ENCODE peak calls at places on chromosome 22, in four cellular contexts. I is K562, N is SK-N-SH, S is GM12878. V is an unnamed sample.

GRCh38 chr22:40423246-40423753 is 52.9 kb downstream of the SGSM3 start:
- DNase-seq in I (no peak), N (no peak), S (no peak), V (no peak)

GRCh38 chr22:34068011-34068410 is 147.7 kb upstream of the LARGE1 start:
- DNase-seq in I (no peak), N (no peak), S (no peak), V (no peak)

GRCh38 chr22:35749808-35750207 is 32.1 kb downstream of the APOL5 start:
- DNase-seq in I (no peak), N (no peak), S (peak), V (no peak)

GRCh38 chr22:26671317-26672059 is 14.1 kb downstream of the MIAT start:
- DNase-seq in I (no peak), N (no peak), S (peak), V (no peak)

GRCh38 chr22:45923812-45924211 is 53.1 kb downstream of the WNT7B start:
- DNase-seq in I (no peak), N (no peak), S (no peak), V (no peak)

GRCh38 chr22:47918936-47919505 is 1156.6 kb downstream of the TBC1D22A start:
- DNase-seq in I (no peak), N (no peak), S (no peak), V (no peak)

GRCh38 chr22:49962751-49963646 is 2.4 kb downstream of the PIM3 start:
- DNase-seq in I (no peak), N (no peak), S (no peak), V (no peak)

GRCh38 chr22:36660510-36660840 is 43.1 kb downstream of the CACNG2 start:
- DNase-seq in I (no peak), N (no peak), S (no peak), V (no peak)

GRCh38 chr22:19810381-19811141 is 44.1 kb downstream of the GNB1L start:
- DNase-seq in I (no peak), N (peak), S (no peak), V (no peak)

GRCh38 chr22:31089101-31090100 is 8.3 kb downstream of the SMTN start:
- DNase-seq in I (peak), N (peak), S (no peak), V (no peak)

GRCh38 chr22:19228174-19228573 is 49.6 kb upstream of the SLC25A1 start:
- DNase-seq in I (no peak), N (no peak), S (no peak), V (no peak)

GRCh38 chr22:46997311-46997970 is 235.0 kb downstream of the TBC1D22A start:
- DNase-seq in I (no peak), N (no peak), S (no peak), V (no peak)

GRCh38 chr22:26516503-26516902 is 4.2 kb upstream of the TFIP11 start:
- DNase-seq in I (no peak), N (no peak), S (no peak), V (no peak)

GRCh38 chr22:46679711-46680269 is 58.3 kb downstream of the CERK start:
- DNase-seq in I (no peak), N (no peak), S (no peak), V (no peak)

GRCh38 chr22:24185001-24185500 is 3.8 kb downstream of the SUSD2 start:
- DNase-seq in I (no peak), N (peak), S (no peak), V (no peak)

GRCh38 chr22:46537946-46538815 is 761 bp upstream of the CELSR1 start:
- DNase-seq in I (no peak), N (peak), S (no peak), V (no peak)

GRCh38 chr22:46984751-46985506 is 222.5 kb downstream of the TBC1D22A start:
- DNase-seq in I (no peak), N (no peak), S (no peak), V (no peak)

GRCh38 chr22:48938741-48939140 is 888.9 kb downstream of the BRD1 start:
- DNase-seq in I (no peak), N (no peak), S (no peak), V (no peak)

GRCh38 chr22:17484608-17485007 is 78.7 kb upstream of the SLC25A18 start:
- DNase-seq in I (no peak), N (no peak), S (no peak), V (no peak)

DNA sequence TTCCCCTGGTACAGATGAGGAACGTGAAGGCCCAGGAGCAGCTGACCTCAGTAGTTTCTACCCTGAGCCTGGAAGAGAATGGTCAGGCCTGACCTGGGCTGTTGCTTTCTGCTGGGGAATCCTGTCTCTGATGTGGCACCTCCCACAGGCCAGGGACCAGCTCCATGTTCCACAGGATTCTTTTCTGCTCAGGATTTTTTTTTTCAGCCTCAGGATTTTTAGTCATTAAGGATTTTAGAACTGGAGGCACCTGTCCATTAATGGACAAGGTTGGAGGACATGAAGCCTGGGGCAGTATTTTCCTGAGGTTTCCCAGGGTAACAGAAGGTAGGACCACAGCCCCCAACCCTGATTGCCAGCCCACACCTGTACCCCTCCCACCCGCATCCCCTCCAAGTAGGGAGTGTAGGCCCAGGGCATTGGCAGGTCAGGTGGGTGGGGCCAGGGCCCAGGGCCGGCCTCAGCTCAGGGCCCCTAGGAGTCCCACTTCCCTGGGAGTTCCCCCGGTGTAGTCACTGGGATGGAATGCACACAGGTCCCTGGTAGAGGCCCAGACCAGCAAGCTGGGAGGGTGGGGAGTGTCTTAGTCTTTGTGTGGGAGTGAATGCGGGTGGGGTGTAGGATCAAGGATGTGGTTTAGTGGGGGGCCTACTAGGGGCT is 16.1 kb downstream of the BIK start:
- DNase-seq in I (peak), N (peak), S (no peak), V (peak)
- TF ChIP-seq NFIC in I (no peak), N (no peak), S (no peak), V (no peak)

DNA sequence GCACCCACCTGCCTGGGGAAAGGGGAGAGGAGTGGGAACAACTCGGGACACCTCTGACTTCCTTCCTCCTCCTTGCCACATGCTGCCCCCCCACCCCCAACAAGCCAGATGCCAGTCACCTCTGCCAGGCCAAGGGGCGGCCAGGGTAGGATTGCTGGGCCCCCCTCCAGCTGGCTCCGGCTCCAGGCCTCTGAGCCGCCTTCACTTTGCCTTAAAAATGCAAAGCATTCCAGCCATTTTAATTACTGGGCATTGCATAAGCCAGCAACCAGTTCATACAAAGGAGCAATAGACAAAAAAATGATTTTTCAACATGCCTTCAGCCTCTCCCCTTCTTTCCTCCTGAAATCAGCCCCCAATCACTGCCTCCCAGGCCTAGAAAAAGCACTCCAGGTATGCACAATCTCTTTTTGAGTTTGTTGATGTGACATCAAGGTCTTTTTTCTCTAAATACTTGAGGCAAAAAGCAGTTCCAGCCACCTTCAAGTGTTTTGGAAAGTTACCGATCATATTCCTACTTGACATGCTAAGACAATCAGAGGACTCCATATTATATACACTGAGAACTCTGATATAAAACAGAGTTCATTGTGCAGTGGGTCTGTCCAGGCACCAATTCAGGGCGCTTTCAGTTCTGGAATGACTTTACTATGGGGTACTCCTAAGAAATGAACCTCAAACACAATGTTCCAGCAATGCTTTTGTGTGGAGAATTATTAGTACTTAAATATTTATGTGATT is 12.5 kb upstream of the TIMP3 start:
- DNase-seq in I (no peak), N (no peak), S (no peak), V (peak)
- TF ChIP-seq NFIC in I (no peak), N (peak), S (no peak), V (no peak)

DNA sequence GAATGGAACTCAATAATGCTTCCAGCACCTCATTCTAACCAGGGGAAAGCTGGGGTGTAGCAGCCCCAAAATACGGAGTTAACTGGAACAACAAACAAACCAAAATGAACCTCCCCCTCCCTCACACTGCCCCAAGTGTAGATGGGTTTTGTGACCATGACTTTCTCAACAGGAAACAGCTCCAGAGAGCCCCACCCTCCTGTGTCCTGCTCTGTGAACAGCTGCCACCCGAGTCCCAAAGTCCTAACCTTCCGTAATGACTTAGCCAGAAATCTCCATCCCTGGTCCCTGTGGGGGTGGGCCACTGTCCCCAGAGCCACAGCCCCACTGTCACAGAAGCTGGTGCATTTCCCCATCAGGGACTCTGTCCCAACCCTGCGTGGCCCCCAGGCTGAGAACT is 155.4 kb downstream of the CRYBB2 start:
- DNase-seq in I (no peak), N (no peak), S (no peak), V (no peak)
- TF ChIP-seq NFIC in I (no peak), N (no peak), S (no peak), V (no peak)

GRCh38 chr22:41563051-41563711 is 2.4 kb downstream of the CSDC2 start:
- DNase-seq in I (peak), N (no peak), S (no peak), V (peak)
- TF ChIP-seq NFIC in I (no peak), N (no peak), S (no peak), V (no peak)

V was measured in HepG2.